ENCODE peak calls at places on chromosome 21, in six cellular contexts. One of them, this sample, is unnamed.

GRCh38 chr21:32248616-32249550 is 30.0 kb downstream of the MIS18A start:
- DNase-seq in Caki2: no peak
- DNase-seq in dermis blood vessel endothelial cell: peak
- DNase-seq in foreskin fibroblast: no peak
- DNase-seq in mucosa of gallbladder: no peak
- DNase-seq in effector memory CD8-positive, alpha-beta T cell: no peak
- DNase-seq in this sample: no peak

GRCh38 chr21:26811031-26811430 is 34.2 kb downstream of the ADAMTS1 start:
- DNase-seq in Caki2: no peak
- DNase-seq in dermis blood vessel endothelial cell: no peak
- DNase-seq in foreskin fibroblast: peak
- DNase-seq in mucosa of gallbladder: no peak
- DNase-seq in effector memory CD8-positive, alpha-beta T cell: no peak
- DNase-seq in this sample: no peak

GRCh38 chr21:44708213-44708865 is 3.0 kb downstream of the TSPEAR start:
- DNase-seq in Caki2: no peak
- DNase-seq in dermis blood vessel endothelial cell: no peak
- DNase-seq in foreskin fibroblast: no peak
- DNase-seq in mucosa of gallbladder: no peak
- DNase-seq in effector memory CD8-positive, alpha-beta T cell: no peak
- DNase-seq in this sample: no peak

GRCh38 chr21:42191978-42192595 is 26.9 kb upstream of the ABCG1 start:
- DNase-seq in Caki2: no peak
- DNase-seq in dermis blood vessel endothelial cell: no peak
- DNase-seq in foreskin fibroblast: no peak
- DNase-seq in mucosa of gallbladder: no peak
- DNase-seq in effector memory CD8-positive, alpha-beta T cell: no peak
- DNase-seq in this sample: no peak

GRCh38 chr21:29849735-29850176 is 90.0 kb downstream of the GRIK1 start:
- DNase-seq in Caki2: peak
- DNase-seq in dermis blood vessel endothelial cell: peak
- DNase-seq in foreskin fibroblast: peak
- DNase-seq in mucosa of gallbladder: peak
- DNase-seq in effector memory CD8-positive, alpha-beta T cell: no peak
- DNase-seq in this sample: no peak

GRCh38 chr21:42495765-42496119 is 282 bp downstream of the RSPH1 start:
- DNase-seq in Caki2: no peak
- DNase-seq in dermis blood vessel endothelial cell: peak
- DNase-seq in foreskin fibroblast: no peak
- DNase-seq in mucosa of gallbladder: no peak
- DNase-seq in effector memory CD8-positive, alpha-beta T cell: no peak
- DNase-seq in this sample: no peak

GRCh38 chr21:29449306-29449940 is 150.7 kb downstream of the BACH1 start:
- DNase-seq in Caki2: no peak
- DNase-seq in dermis blood vessel endothelial cell: peak
- DNase-seq in foreskin fibroblast: no peak
- DNase-seq in mucosa of gallbladder: no peak
- DNase-seq in effector memory CD8-positive, alpha-beta T cell: no peak
- DNase-seq in this sample: no peak

GRCh38 chr21:44065428-44065827 is 41.8 kb upstream of the PWP2 start:
- DNase-seq in Caki2: no peak
- DNase-seq in dermis blood vessel endothelial cell: no peak
- DNase-seq in foreskin fibroblast: peak
- DNase-seq in mucosa of gallbladder: no peak
- DNase-seq in effector memory CD8-positive, alpha-beta T cell: peak
- DNase-seq in this sample: peak

GRCh38 chr21:15986277-15986676 is 256.5 kb downstream of the USP25 start:
- DNase-seq in Caki2: no peak
- DNase-seq in dermis blood vessel endothelial cell: peak
- DNase-seq in foreskin fibroblast: no peak
- DNase-seq in mucosa of gallbladder: no peak
- DNase-seq in effector memory CD8-positive, alpha-beta T cell: no peak
- DNase-seq in this sample: no peak

GRCh38 chr21:20999567-21000169 is 1.5 kb downstream of the NCAM2 start:
- DNase-seq in Caki2: peak
- DNase-seq in dermis blood vessel endothelial cell: peak
- DNase-seq in foreskin fibroblast: peak
- DNase-seq in mucosa of gallbladder: peak
- DNase-seq in effector memory CD8-positive, alpha-beta T cell: no peak
- DNase-seq in this sample: no peak

GRCh38 chr21:25350056-25350455 is 257.2 kb downstream of the MRPL39 start:
- DNase-seq in Caki2: no peak
- DNase-seq in dermis blood vessel endothelial cell: no peak
- DNase-seq in foreskin fibroblast: peak
- DNase-seq in mucosa of gallbladder: peak
- DNase-seq in effector memory CD8-positive, alpha-beta T cell: no peak
- DNase-seq in this sample: no peak

GRCh38 chr21:15732290-15732995 is 2.7 kb downstream of the USP25 start:
- DNase-seq in Caki2: peak
- DNase-seq in dermis blood vessel endothelial cell: peak
- DNase-seq in foreskin fibroblast: peak
- DNase-seq in mucosa of gallbladder: no peak
- DNase-seq in effector memory CD8-positive, alpha-beta T cell: no peak
- DNase-seq in this sample: no peak

GRCh38 chr21:46459356-46460112 is 843 bp downstream of the DIP2A start:
- DNase-seq in Caki2: no peak
- DNase-seq in dermis blood vessel endothelial cell: peak
- DNase-seq in foreskin fibroblast: peak
- DNase-seq in mucosa of gallbladder: peak
- DNase-seq in effector memory CD8-positive, alpha-beta T cell: no peak
- DNase-seq in this sample: peak

GRCh38 chr21:21114456-21114855 is 116.2 kb downstream of the NCAM2 start:
- DNase-seq in Caki2: no peak
- DNase-seq in dermis blood vessel endothelial cell: no peak
- DNase-seq in foreskin fibroblast: no peak
- DNase-seq in mucosa of gallbladder: no peak
- DNase-seq in effector memory CD8-positive, alpha-beta T cell: no peak
- DNase-seq in this sample: no peak

GRCh38 chr21:21268061-21268471 is 269.9 kb downstream of the NCAM2 start:
- DNase-seq in Caki2: no peak
- DNase-seq in dermis blood vessel endothelial cell: no peak
- DNase-seq in foreskin fibroblast: no peak
- DNase-seq in mucosa of gallbladder: no peak
- DNase-seq in effector memory CD8-positive, alpha-beta T cell: no peak
- DNase-seq in this sample: no peak

GRCh38 chr21:25936776-25937175 is 202.0 kb downstream of the GABPA start:
- DNase-seq in Caki2: no peak
- DNase-seq in dermis blood vessel endothelial cell: peak
- DNase-seq in foreskin fibroblast: peak
- DNase-seq in mucosa of gallbladder: no peak
- DNase-seq in effector memory CD8-positive, alpha-beta T cell: no peak
- DNase-seq in this sample: no peak

GRCh38 chr21:41112740-41113692 is 54.9 kb upstream of the BACE2 start:
- DNase-seq in Caki2: peak
- DNase-seq in dermis blood vessel endothelial cell: peak
- DNase-seq in foreskin fibroblast: peak
- DNase-seq in mucosa of gallbladder: peak
- DNase-seq in effector memory CD8-positive, alpha-beta T cell: no peak
- DNase-seq in this sample: no peak

GRCh38 chr21:35294231-35294898 is 245.3 kb upstream of the RUNX1 start:
- DNase-seq in Caki2: peak
- DNase-seq in dermis blood vessel endothelial cell: no peak
- DNase-seq in foreskin fibroblast: no peak
- DNase-seq in mucosa of gallbladder: peak
- DNase-seq in effector memory CD8-positive, alpha-beta T cell: no peak
- DNase-seq in this sample: no peak

GRCh38 chr21:27423906-27424595 is 457.2 kb upstream of the ADAMTS5 start:
- DNase-seq in Caki2: peak
- DNase-seq in dermis blood vessel endothelial cell: no peak
- DNase-seq in foreskin fibroblast: peak
- DNase-seq in mucosa of gallbladder: no peak
- DNase-seq in effector memory CD8-positive, alpha-beta T cell: no peak
- DNase-seq in this sample: no peak

GRCh38 chr21:25689226-25689625 is 45.5 kb downstream of the ATP5PF start:
- DNase-seq in Caki2: no peak
- DNase-seq in dermis blood vessel endothelial cell: no peak
- DNase-seq in foreskin fibroblast: peak
- DNase-seq in mucosa of gallbladder: no peak
- DNase-seq in effector memory CD8-positive, alpha-beta T cell: no peak
- DNase-seq in this sample: no peak

GRCh38 chr21:26320541-26320940 is 150.0 kb upstream of the APP start:
- DNase-seq in Caki2: no peak
- DNase-seq in dermis blood vessel endothelial cell: no peak
- DNase-seq in foreskin fibroblast: no peak
- DNase-seq in mucosa of gallbladder: no peak
- DNase-seq in effector memory CD8-positive, alpha-beta T cell: no peak
- DNase-seq in this sample: no peak

GRCh38 chr21:45033791-45034555 is 40.4 kb upstream of the ADARB1 start:
- DNase-seq in Caki2: no peak
- DNase-seq in dermis blood vessel endothelial cell: no peak
- DNase-seq in foreskin fibroblast: peak
- DNase-seq in mucosa of gallbladder: no peak
- DNase-seq in effector memory CD8-positive, alpha-beta T cell: no peak
- DNase-seq in this sample: no peak

GRCh38 chr21:28674807-28675206 is 317.9 kb downstream of the LTN1 start:
- DNase-seq in Caki2: no peak
- DNase-seq in dermis blood vessel endothelial cell: no peak
- DNase-seq in foreskin fibroblast: peak
- DNase-seq in mucosa of gallbladder: no peak
- DNase-seq in effector memory CD8-positive, alpha-beta T cell: no peak
- DNase-seq in this sample: no peak

GRCh38 chr21:44466351-44466954 is 11.1 kb downstream of the LRRC3 start:
- DNase-seq in Caki2: no peak
- DNase-seq in dermis blood vessel endothelial cell: no peak
- DNase-seq in foreskin fibroblast: no peak
- DNase-seq in mucosa of gallbladder: no peak
- DNase-seq in effector memory CD8-positive, alpha-beta T cell: no peak
- DNase-seq in this sample: no peak

GRCh38 chr21:46078322-46078981 is 19.5 kb upstream of the COL6A2 start:
- DNase-seq in Caki2: no peak
- DNase-seq in dermis blood vessel endothelial cell: no peak
- DNase-seq in foreskin fibroblast: peak
- DNase-seq in mucosa of gallbladder: no peak
- DNase-seq in effector memory CD8-positive, alpha-beta T cell: no peak
- DNase-seq in this sample: no peak

GRCh38 chr21:32096411-32096810 is 182.4 kb downstream of the MIS18A start:
- DNase-seq in Caki2: peak
- DNase-seq in dermis blood vessel endothelial cell: peak
- DNase-seq in foreskin fibroblast: no peak
- DNase-seq in mucosa of gallbladder: no peak
- DNase-seq in effector memory CD8-positive, alpha-beta T cell: no peak
- DNase-seq in this sample: no peak

GRCh38 chr21:26374817-26375216 is 198.3 kb downstream of the CYYR1 start:
- DNase-seq in Caki2: no peak
- DNase-seq in dermis blood vessel endothelial cell: no peak
- DNase-seq in foreskin fibroblast: no peak
- DNase-seq in mucosa of gallbladder: no peak
- DNase-seq in effector memory CD8-positive, alpha-beta T cell: no peak
- DNase-seq in this sample: no peak

GRCh38 chr21:44516342-44516741 is 23.7 kb downstream of the KRTAP10-1 start:
- DNase-seq in Caki2: no peak
- DNase-seq in dermis blood vessel endothelial cell: no peak
- DNase-seq in foreskin fibroblast: no peak
- DNase-seq in mucosa of gallbladder: no peak
- DNase-seq in effector memory CD8-positive, alpha-beta T cell: no peak
- DNase-seq in this sample: no peak

GRCh38 chr21:44533121-44533890 is 6.7 kb downstream of the KRTAP10-1 start:
- DNase-seq in Caki2: no peak
- DNase-seq in dermis blood vessel endothelial cell: no peak
- DNase-seq in foreskin fibroblast: no peak
- DNase-seq in mucosa of gallbladder: no peak
- DNase-seq in effector memory CD8-positive, alpha-beta T cell: no peak
- DNase-seq in this sample: no peak

GRCh38 chr21:45517249-45518065 is 24.8 kb downstream of the SLC19A1 start:
- DNase-seq in Caki2: no peak
- DNase-seq in dermis blood vessel endothelial cell: peak
- DNase-seq in foreskin fibroblast: peak
- DNase-seq in mucosa of gallbladder: no peak
- DNase-seq in effector memory CD8-positive, alpha-beta T cell: no peak
- DNase-seq in this sample: no peak

GRCh38 chr21:15768853-15769252 is 39.1 kb downstream of the USP25 start:
- DNase-seq in Caki2: no peak
- DNase-seq in dermis blood vessel endothelial cell: no peak
- DNase-seq in foreskin fibroblast: no peak
- DNase-seq in mucosa of gallbladder: no peak
- DNase-seq in effector memory CD8-positive, alpha-beta T cell: no peak
- DNase-seq in this sample: no peak